ENCODE peak calls at places on chromosomes 16 and 17, in six cellular contexts. One of them, this sample, is unnamed.

GRCh38 chr17:64377769-64378282 is 12.8 kb downstream of the PECAM1 start:
- DNase-seq in ureter: no peak
- DNase-seq in kidney glomerular epithelial cell: no peak
- DNase-seq in IMR-90: peak
- DNase-seq in amygdala: no peak
- DNase-seq in PC-3: peak
- DNase-seq in this sample: no peak

GRCh38 chr16:46569231-46569735 is 51.9 kb downstream of the SHCBP1 start:
- DNase-seq in ureter: no peak
- DNase-seq in kidney glomerular epithelial cell: no peak
- DNase-seq in IMR-90: no peak
- DNase-seq in amygdala: no peak
- DNase-seq in PC-3: no peak
- DNase-seq in this sample: no peak

GRCh38 chr17:59777033-59777432 is 69.6 kb downstream of the VMP1 start:
- DNase-seq in ureter: no peak
- DNase-seq in kidney glomerular epithelial cell: no peak
- DNase-seq in IMR-90: no peak
- DNase-seq in amygdala: no peak
- DNase-seq in PC-3: no peak
- DNase-seq in this sample: no peak

GRCh38 chr17:35245196-35245486 is 2.3 kb downstream of the SLFN5 start:
- DNase-seq in ureter: no peak
- DNase-seq in kidney glomerular epithelial cell: peak
- DNase-seq in IMR-90: peak
- DNase-seq in amygdala: no peak
- DNase-seq in PC-3: peak
- DNase-seq in this sample: peak

GRCh38 chr17:51428668-51429486 is 168.5 kb downstream of the UTP18 start:
- DNase-seq in ureter: no peak
- DNase-seq in kidney glomerular epithelial cell: peak
- DNase-seq in IMR-90: no peak
- DNase-seq in amygdala: no peak
- DNase-seq in PC-3: no peak
- DNase-seq in this sample: no peak

GRCh38 chr17:2362016-2362415 is 24.7 kb downstream of the SGSM2 start:
- DNase-seq in ureter: no peak
- DNase-seq in kidney glomerular epithelial cell: no peak
- DNase-seq in IMR-90: no peak
- DNase-seq in amygdala: no peak
- DNase-seq in PC-3: no peak
- DNase-seq in this sample: no peak

GRCh38 chr17:45867702-45868101 is 23.0 kb downstream of the SPPL2C start:
- DNase-seq in ureter: no peak
- DNase-seq in kidney glomerular epithelial cell: no peak
- DNase-seq in IMR-90: no peak
- DNase-seq in amygdala: no peak
- DNase-seq in PC-3: peak
- DNase-seq in this sample: no peak

GRCh38 chr17:74280093-74280513 is 6.1 kb downstream of the DNAI2 start:
- DNase-seq in ureter: no peak
- DNase-seq in kidney glomerular epithelial cell: no peak
- DNase-seq in IMR-90: no peak
- DNase-seq in amygdala: no peak
- DNase-seq in PC-3: no peak
- DNase-seq in this sample: no peak

GRCh38 chr17:7854078-7854777 is 638 bp upstream of the TMEM88 start:
- DNase-seq in ureter: peak
- DNase-seq in kidney glomerular epithelial cell: no peak
- DNase-seq in IMR-90: no peak
- DNase-seq in amygdala: no peak
- DNase-seq in PC-3: no peak
- DNase-seq in this sample: no peak

GRCh38 chr17:67281053-67281452 is 36.1 kb upstream of the HELZ start:
- DNase-seq in ureter: no peak
- DNase-seq in kidney glomerular epithelial cell: no peak
- DNase-seq in IMR-90: no peak
- DNase-seq in amygdala: no peak
- DNase-seq in PC-3: no peak
- DNase-seq in this sample: peak